ENCODE peak calls at places on chromosomes 3 and 15, in five cellular contexts. G is D341Med, E is GM18507, X is WERI-Rb-1, Y is glutamatergic neuron. A is an unnamed sample.

GRCh38 chr3:134460965-134461364 is 24.8 kb downstream of the ANAPC13 start:
- DNase-seq in G (no peak), X (no peak), Y (no peak), E (no peak), A (no peak)

GRCh38 chr3:150385296-150386242 is 22.5 kb upstream of the TSC22D2 start:
- DNase-seq in E (no peak), X (no peak), Y (no peak), G (no peak), A (no peak)

GRCh38 chr3:178343433-178344038 is 192.7 kb upstream of the KCNMB2 start:
- DNase-seq in X (no peak), Y (no peak), E (no peak), G (no peak), A (no peak)

GRCh38 chr15:90402230-90402629 is 14.2 kb downstream of the IQGAP1 start:
- DNase-seq in X (no peak), Y (no peak), G (peak; percentile 57), E (no peak), A (no peak)

GRCh38 chr3:41301548-41301947 is 102.2 kb downstream of the CTNNB1 start:
- DNase-seq in E (no peak), G (no peak), Y (no peak), X (no peak), A (no peak)

GRCh38 chr3:172129868-172130751 is 90.7 kb downstream of the FNDC3B start:
- DNase-seq in E (no peak), G (peak; percentile 37), Y (no peak), X (no peak), A (peak; percentile 70)

GRCh38 chr3:153426803-153427202 is 264.8 kb downstream of the RAP2B start:
- DNase-seq in X (no peak), Y (no peak), G (no peak), E (no peak), A (no peak)

GRCh38 chr3:12785096-12785495 is 11.4 kb upstream of the CAND2 start:
- DNase-seq in X (no peak), G (no peak), E (no peak), Y (no peak), A (no peak)

GRCh38 chr3:3366391-3366790 is 186.9 kb upstream of the CRBN start:
- DNase-seq in Y (no peak), E (no peak), G (no peak), X (no peak), A (no peak)

GRCh38 chr15:80498652-80499051 is 94.5 kb downstream of the ARNT2 start:
- DNase-seq in E (no peak), X (no peak), Y (no peak), G (no peak), A (no peak)

GRCh38 chr3:41434781-41435180 is 235.5 kb downstream of the CTNNB1 start:
- DNase-seq in Y (no peak), X (no peak), E (no peak), G (no peak), A (no peak)

GRCh38 chr3:150170843-150171513 is 200.3 kb upstream of the PFN2 start:
- DNase-seq in E (no peak), G (peak; percentile 73), Y (peak; percentile 64), X (peak; percentile 30), A (no peak)

GRCh38 chr3:71498053-71498452 is 85.5 kb downstream of the FOXP1 start:
- DNase-seq in Y (no peak), E (no peak), G (no peak), X (no peak), A (no peak)

GRCh38 chr3:34988296-34988695 is 651.0 kb upstream of the ARPP21 start:
- DNase-seq in X (no peak), G (no peak), E (no peak), Y (no peak), A (no peak)

GRCh38 chr3:69097407-69098086 is 12.8 kb downstream of the ARL6IP5 start:
- DNase-seq in Y (no peak), X (no peak), E (no peak), G (no peak), A (no peak)

GRCh38 chr15:99507732-99508571 is 57.8 kb upstream of the MEF2A start:
- DNase-seq in E (no peak), G (no peak), X (no peak), Y (no peak), A (no peak)

GRCh38 chr3:88452228-88452627 is 302.5 kb downstream of the C3orf38 start:
- DNase-seq in Y (no peak), G (no peak), E (no peak), X (no peak), A (no peak)

GRCh38 chr3:107062787-107063186 is 314.5 kb upstream of the CCDC54 start:
- DNase-seq in E (no peak), X (no peak), Y (no peak), G (no peak), A (no peak)

GRCh38 chr15:94375997-94376396 is 144.6 kb downstream of the MCTP2 start:
- DNase-seq in X (no peak), G (no peak), E (no peak), Y (no peak), A (no peak)

GRCh38 chr3:7289113-7289512 is 428.2 kb downstream of the GRM7 start:
- DNase-seq in X (no peak), Y (no peak), E (no peak), G (no peak), A (no peak)

GRCh38 chr3:149142647-149143046 is 13.2 kb downstream of the HPS3 start:
- DNase-seq in X (no peak), G (no peak), Y (no peak), E (no peak), A (no peak)

GRCh38 chr3:127448161-127448561 is 142.4 kb downstream of the TPRA1 start:
- DNase-seq in X (no peak), E (no peak), G (no peak), Y (no peak), A (no peak)

GRCh38 chr15:34335176-34335575 is 2.4 kb downstream of the SLC12A6 start:
- DNase-seq in E (no peak), Y (no peak), X (no peak), G (no peak), A (no peak)

GRCh38 chr15:28969511-28970085 is 83.8 kb downstream of the APBA2 start:
- DNase-seq in Y (no peak), X (no peak), G (no peak), E (no peak), A (no peak)

GRCh38 chr3:147713234-147714133 is 304.3 kb downstream of the ZIC1 start:
- DNase-seq in Y (no peak), E (no peak), G (no peak), X (no peak), A (no peak)

GRCh38 chr15:70301396-70301795 is 203.7 kb upstream of the TLE3 start:
- DNase-seq in Y (no peak), X (no peak), G (no peak), E (no peak), A (no peak)

GRCh38 chr3:162973518-162973917 is 1476.9 kb downstream of the OTOL1 start:
- DNase-seq in G (no peak), E (no peak), X (no peak), Y (no peak), A (no peak)